ENCODE peak calls at places on chromosomes 5 and 9, in six cellular contexts. A, Q, F, D, P and J are unnamed samples.

GRCh38 chr5:157559301-157559700 is 16.3 kb downstream of the ADAM19 start:
- DNase-seq in A (no peak), Q (no peak), F (no peak), D (no peak), P (no peak), J (no peak)

GRCh38 chr9:20701058-20701457 is 17.0 kb downstream of the FOCAD start:
- DNase-seq in A (no peak), Q (no peak), F (no peak), D (no peak), P (no peak), J (peak; percentile 13)

GRCh38 chr9:77541055-77541454 is 107.1 kb downstream of the GNA14 start:
- DNase-seq in A (no peak), Q (no peak), F (no peak), D (no peak), P (no peak), J (no peak)

GRCh38 chr5:95184924-95185323 is 100.0 kb downstream of the MCTP1 start:
- DNase-seq in A (no peak), Q (no peak), F (no peak), D (no peak), P (no peak), J (no peak)

GRCh38 chr5:89211836-89212235 is 328.9 kb upstream of the MEF2C start:
- DNase-seq in A (no peak), Q (no peak), F (no peak), D (no peak), P (no peak), J (no peak)

GRCh38 chr9:113918697-113919390 is 42.7 kb downstream of the ZNF618 start:
- DNase-seq in A (no peak), Q (no peak), F (no peak), D (no peak), P (no peak), J (no peak)

GRCh38 chr9:84271004-84271886 is 69.3 kb downstream of the SLC28A3 start:
- DNase-seq in A (peak; percentile 27), Q (peak; percentile 72), F (no peak), D (peak; percentile 22), P (peak; percentile 62), J (no peak)

GRCh38 chr9:83002329-83002728 is 60.6 kb downstream of the RASEF start:
- DNase-seq in A (no peak), Q (no peak), F (no peak), D (no peak), P (no peak), J (no peak)